ENCODE peak calls at places on chromosomes 4 and X, in eight cellular contexts. One of them, this sample, is unnamed.

GRCh38 chr4:2943364-2944090 is 19.7 kb downstream of the NOP14 start:
- DNase-seq in right cardiac atrium: peak; percentile 13
- DNase-seq in HTR-8/SVneo: no peak
- DNase-seq in fibroblast of villous mesenchyme: no peak
- DNase-seq in ureter: peak; percentile 37
- DNase-seq in midbrain: no peak
- DNase-seq in AG08395: no peak
- DNase-seq in naive thymus-derived CD8-positive, alpha-beta T cell: no peak
- DNase-seq in this sample: no peak

GRCh38 chr4:81499840-81500239 is 28.1 kb upstream of the RASGEF1B start:
- DNase-seq in AG08395: no peak
- DNase-seq in naive thymus-derived CD8-positive, alpha-beta T cell: no peak
- DNase-seq in ureter: no peak
- DNase-seq in HTR-8/SVneo: no peak
- DNase-seq in fibroblast of villous mesenchyme: no peak
- DNase-seq in midbrain: no peak
- DNase-seq in right cardiac atrium: no peak
- DNase-seq in this sample: peak; percentile 61

GRCh38 chr4:16785800-16786527 is 112.5 kb downstream of the LDB2 start:
- DNase-seq in ureter: no peak
- DNase-seq in fibroblast of villous mesenchyme: peak; percentile 78
- DNase-seq in AG08395: peak; percentile 17
- DNase-seq in right cardiac atrium: no peak
- DNase-seq in midbrain: no peak
- DNase-seq in HTR-8/SVneo: no peak
- DNase-seq in naive thymus-derived CD8-positive, alpha-beta T cell: no peak
- DNase-seq in this sample: no peak

GRCh38 chr4:25180524-25181131 is 20.4 kb upstream of the SEPSECS start:
- DNase-seq in HTR-8/SVneo: peak; percentile 27
- DNase-seq in right cardiac atrium: no peak
- DNase-seq in ureter: no peak
- DNase-seq in fibroblast of villous mesenchyme: peak; percentile 59
- DNase-seq in AG08395: peak; percentile 40
- DNase-seq in naive thymus-derived CD8-positive, alpha-beta T cell: no peak
- DNase-seq in midbrain: peak; percentile 15
- DNase-seq in this sample: no peak

GRCh38 chr4:5069916-5070315 is 18.6 kb downstream of the STK32B start:
- DNase-seq in naive thymus-derived CD8-positive, alpha-beta T cell: no peak
- DNase-seq in right cardiac atrium: no peak
- DNase-seq in ureter: no peak
- DNase-seq in midbrain: no peak
- DNase-seq in AG08395: no peak
- DNase-seq in HTR-8/SVneo: no peak
- DNase-seq in fibroblast of villous mesenchyme: no peak
- DNase-seq in this sample: no peak

GRCh38 chr4:184939978-184940377 is 78.3 kb upstream of the HELT start:
- DNase-seq in AG08395: no peak
- DNase-seq in fibroblast of villous mesenchyme: no peak
- DNase-seq in ureter: no peak
- DNase-seq in HTR-8/SVneo: no peak
- DNase-seq in right cardiac atrium: no peak
- DNase-seq in naive thymus-derived CD8-positive, alpha-beta T cell: no peak
- DNase-seq in midbrain: no peak
- DNase-seq in this sample: no peak

GRCh38 chr4:6999172-7000086 is 43.7 kb upstream of the TADA2B start:
- DNase-seq in AG08395: no peak
- DNase-seq in HTR-8/SVneo: no peak
- DNase-seq in naive thymus-derived CD8-positive, alpha-beta T cell: no peak
- DNase-seq in fibroblast of villous mesenchyme: no peak
- DNase-seq in right cardiac atrium: no peak
- DNase-seq in midbrain: no peak
- DNase-seq in ureter: no peak
- DNase-seq in this sample: no peak

GRCh38 chrX:30961387-30961786 is 72.3 kb upstream of the TAB3 start:
- DNase-seq in HTR-8/SVneo: no peak
- DNase-seq in ureter: no peak
- DNase-seq in AG08395: no peak
- DNase-seq in midbrain: no peak
- DNase-seq in naive thymus-derived CD8-positive, alpha-beta T cell: no peak
- DNase-seq in right cardiac atrium: no peak
- DNase-seq in fibroblast of villous mesenchyme: no peak
- DNase-seq in this sample: no peak

GRCh38 chr4:188092824-188093223 is 16.6 kb downstream of the TRIML2 start:
- DNase-seq in fibroblast of villous mesenchyme: no peak
- DNase-seq in HTR-8/SVneo: peak; percentile 22
- DNase-seq in right cardiac atrium: no peak
- DNase-seq in ureter: no peak
- DNase-seq in naive thymus-derived CD8-positive, alpha-beta T cell: no peak
- DNase-seq in AG08395: peak; percentile 8
- DNase-seq in midbrain: no peak
- DNase-seq in this sample: no peak

GRCh38 chr4:138910201-138910913 is 105.2 kb upstream of the NOCT start:
- DNase-seq in midbrain: peak; percentile 26
- DNase-seq in naive thymus-derived CD8-positive, alpha-beta T cell: no peak
- DNase-seq in right cardiac atrium: no peak
- DNase-seq in fibroblast of villous mesenchyme: peak; percentile 29
- DNase-seq in ureter: no peak
- DNase-seq in AG08395: no peak
- DNase-seq in HTR-8/SVneo: no peak
- DNase-seq in this sample: peak; percentile 94

GRCh38 chr4:122584517-122584916 is 36.3 kb downstream of the IL21 start:
- DNase-seq in fibroblast of villous mesenchyme: peak; percentile 85
- DNase-seq in ureter: no peak
- DNase-seq in right cardiac atrium: no peak
- DNase-seq in HTR-8/SVneo: no peak
- DNase-seq in midbrain: peak; percentile 68
- DNase-seq in naive thymus-derived CD8-positive, alpha-beta T cell: no peak
- DNase-seq in AG08395: peak; percentile 82
- DNase-seq in this sample: no peak

GRCh38 chr4:128658214-128658621 is 151.3 kb upstream of the JADE1 start:
- DNase-seq in fibroblast of villous mesenchyme: peak; percentile 40
- DNase-seq in HTR-8/SVneo: no peak
- DNase-seq in AG08395: no peak
- DNase-seq in naive thymus-derived CD8-positive, alpha-beta T cell: no peak
- DNase-seq in right cardiac atrium: no peak
- DNase-seq in ureter: no peak
- DNase-seq in midbrain: no peak
- DNase-seq in this sample: no peak

GRCh38 chr4:176044589-176044951 is 21.1 kb upstream of the WDR17 start:
- DNase-seq in midbrain: peak; percentile 71
- DNase-seq in fibroblast of villous mesenchyme: no peak
- DNase-seq in AG08395: no peak
- DNase-seq in HTR-8/SVneo: no peak
- DNase-seq in ureter: no peak
- DNase-seq in right cardiac atrium: peak; percentile 26
- DNase-seq in naive thymus-derived CD8-positive, alpha-beta T cell: no peak
- DNase-seq in this sample: no peak

GRCh38 chr4:189001283-189001970 is 862.2 kb downstream of the TRIML1 start:
- DNase-seq in midbrain: no peak
- DNase-seq in right cardiac atrium: no peak
- DNase-seq in fibroblast of villous mesenchyme: no peak
- DNase-seq in ureter: no peak
- DNase-seq in HTR-8/SVneo: no peak
- DNase-seq in AG08395: no peak
- DNase-seq in naive thymus-derived CD8-positive, alpha-beta T cell: no peak
- DNase-seq in this sample: peak; percentile 60

GRCh38 chr4:78414116-78414515 is 137.5 kb upstream of the ANXA3 start:
- DNase-seq in fibroblast of villous mesenchyme: peak; percentile 3
- DNase-seq in naive thymus-derived CD8-positive, alpha-beta T cell: no peak
- DNase-seq in ureter: no peak
- DNase-seq in midbrain: no peak
- DNase-seq in HTR-8/SVneo: no peak
- DNase-seq in AG08395: no peak
- DNase-seq in right cardiac atrium: no peak
- DNase-seq in this sample: no peak

GRCh38 chrX:107450823-107451509 is 1.5 kb downstream of the FRMPD3 start:
- DNase-seq in HTR-8/SVneo: no peak
- DNase-seq in midbrain: no peak
- DNase-seq in ureter: no peak
- DNase-seq in naive thymus-derived CD8-positive, alpha-beta T cell: no peak
- DNase-seq in fibroblast of villous mesenchyme: no peak
- DNase-seq in AG08395: no peak
- DNase-seq in right cardiac atrium: no peak
- DNase-seq in this sample: no peak

GRCh38 chr4:175419120-175419774 is 392.8 kb downstream of the GPM6A start:
- DNase-seq in fibroblast of villous mesenchyme: peak; percentile 88
- DNase-seq in right cardiac atrium: no peak
- DNase-seq in ureter: no peak
- DNase-seq in naive thymus-derived CD8-positive, alpha-beta T cell: no peak
- DNase-seq in HTR-8/SVneo: peak; percentile 13
- DNase-seq in AG08395: peak; percentile 53
- DNase-seq in midbrain: no peak
- DNase-seq in this sample: no peak